ENCODE peak calls at places on chromosomes 7 and 10, in seven cellular contexts. N, O, D, K, T, B and L are unnamed samples.

GRCh38 chr10:79490400-79491081 is 21.8 kb upstream of the EIF5AL1 start:
- DNase-seq in B (no peak), K (no peak), O (peak), N (peak), T (peak), D (peak), L (no peak)

GRCh38 chr7:18515067-18515466 is 19.5 kb downstream of the HDAC9 start:
- DNase-seq in D (peak), K (no peak), T (no peak), O (no peak), N (no peak), B (no peak), L (no peak)

GRCh38 chr10:21744223-21744622 is 210.2 kb downstream of the MLLT10 start:
- DNase-seq in K (no peak), O (no peak), N (no peak), T (no peak), D (no peak), B (no peak), L (no peak)

GRCh38 chr10:51168086-51168815 is 94.0 kb downstream of the PRKG1 start:
- DNase-seq in T (no peak), K (no peak), O (no peak), D (no peak), B (no peak), N (no peak), L (no peak)

GRCh38 chr10:129506101-129506797 is 39.2 kb downstream of the MGMT start:
- DNase-seq in N (no peak), D (no peak), T (no peak), B (peak), K (no peak), O (no peak), L (no peak)

GRCh38 chr10:21421016-21421415 is 104.5 kb downstream of the SKIDA1 start:
- DNase-seq in K (no peak), B (no peak), D (no peak), O (no peak), N (no peak), T (no peak), L (no peak)

GRCh38 chr7:22551768-22552513 is 52.0 kb upstream of the STEAP1B start:
- DNase-seq in B (no peak), K (no peak), T (no peak), N (no peak), O (no peak), D (no peak), L (peak)

GRCh38 chr7:151249034-151249731 is 689 bp upstream of the SMARCD3 start:
- DNase-seq in D (peak), K (peak), O (no peak), T (peak), B (peak), N (no peak), L (no peak)

GRCh38 chr7:132065973-132066611 is 509.7 kb upstream of the PODXL start:
- DNase-seq in O (no peak), T (no peak), B (no peak), N (no peak), D (no peak), K (no peak), L (no peak)

GRCh38 chr7:130298079-130298478 is 5.1 kb downstream of the CPA4 start:
- DNase-seq in N (no peak), K (no peak), D (no peak), O (no peak), T (no peak), B (no peak), L (no peak)

GRCh38 chr10:99276848-99277486 is 41.3 kb upstream of the HPSE2 start:
- DNase-seq in K (peak), B (peak), D (peak), N (no peak), O (peak), T (peak), L (no peak)
- H2AK5ac ChIP-seq in K (no peak), B (no peak), D (no peak), N (no peak), O (no peak), T (no peak), L (no peak)

GRCh38 chr10:116671274-116671926 is 50.6 kb downstream of the PNLIPRP2 start:
- DNase-seq in D (peak), T (no peak), K (no peak), O (no peak), N (no peak), B (peak), L (no peak)

GRCh38 chr10:116669080-116669479 is 48.3 kb downstream of the PNLIPRP2 start:
- DNase-seq in O (no peak), T (no peak), N (peak), D (peak), K (no peak), B (no peak), L (peak)

GRCh38 chr10:116670706-116671105 is 50.0 kb downstream of the PNLIPRP2 start:
- DNase-seq in D (no peak), K (no peak), N (no peak), T (no peak), O (no peak), B (no peak), L (no peak)

GRCh38 chr10:116668446-116668845 is 47.7 kb downstream of the PNLIPRP2 start:
- DNase-seq in B (no peak), D (no peak), N (no peak), O (no peak), K (no peak), T (no peak), L (no peak)

GRCh38 chr10:116669832-116670644 is 49.3 kb downstream of the PNLIPRP2 start:
- DNase-seq in B (no peak), T (no peak), O (peak), N (peak), K (no peak), D (no peak), L (peak)
- H2AK5ac ChIP-seq in B (no peak), T (no peak), O (no peak), N (no peak), K (no peak), D (no peak), L (no peak)

GRCh38 chr10:60649485-60650271 is 128.6 kb upstream of the CDK1 start:
- DNase-seq in N (no peak), K (no peak), T (no peak), B (peak), D (no peak), O (peak), L (no peak)

GRCh38 chr10:60660625-60661024 is 117.7 kb upstream of the CDK1 start:
- DNase-seq in T (no peak), B (no peak), O (no peak), D (no peak), K (no peak), N (no peak), L (no peak)

GRCh38 chr10:60652628-60653027 is 125.7 kb upstream of the CDK1 start:
- DNase-seq in T (no peak), O (no peak), B (no peak), N (no peak), D (no peak), K (no peak), L (no peak)

GRCh38 chr10:60650272-60650800 is 127.9 kb upstream of the CDK1 start:
- DNase-seq in T (no peak), D (no peak), O (no peak), N (no peak), K (no peak), B (no peak), L (no peak)

GRCh38 chr10:60654813-60655464 is 123.3 kb upstream of the CDK1 start:
- DNase-seq in T (peak), B (peak), O (no peak), N (no peak), D (peak), K (no peak), L (no peak)
- H2AK5ac ChIP-seq in T (no peak), B (no peak), O (no peak), N (no peak), D (no peak), K (no peak), L (no peak)

GRCh38 chr10:74925716-74926115 is 99.3 kb downstream of the KAT6B start:
- DNase-seq in T (no peak), K (no peak), D (no peak), B (no peak), O (no peak), N (no peak), L (no peak)
- H2AK5ac ChIP-seq in T (no peak), K (no peak), D (peak), B (no peak), O (no peak), N (no peak), L (no peak)

GRCh38 chr10:43879742-43880141 is 231.1 kb upstream of the ZNF32 start:
- DNase-seq in D (no peak), K (no peak), N (no peak), O (no peak), T (no peak), B (no peak), L (no peak)
- H2AK5ac ChIP-seq in D (peak), K (no peak), N (no peak), O (no peak), T (no peak), B (no peak), L (no peak)

DNA sequence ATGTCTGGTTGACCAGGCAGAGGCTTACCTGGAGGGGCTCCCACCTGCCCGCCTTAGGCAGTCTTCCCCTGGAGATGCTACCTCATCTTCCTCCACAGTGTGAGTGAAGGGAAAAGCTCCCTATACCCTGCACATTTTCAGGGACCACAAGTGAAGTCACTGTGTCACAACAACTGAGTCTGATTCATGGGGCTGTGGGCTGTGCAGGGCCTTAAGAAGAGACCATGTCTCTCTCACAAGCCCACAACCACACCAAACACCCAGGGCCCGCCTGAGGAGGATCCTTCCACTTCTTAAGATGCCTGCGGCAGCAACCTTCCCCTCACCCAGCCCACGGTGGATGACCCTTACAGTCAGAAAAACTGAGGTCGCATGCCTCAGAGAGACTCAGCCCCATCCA is 118.3 kb downstream of the KMT2E start:
- DNase-seq in O (no peak), B (no peak), N (no peak), D (no peak), K (no peak), T (no peak), L (no peak)
- H2AK5ac ChIP-seq in O (no peak), B (no peak), N (no peak), D (no peak), K (no peak), T (no peak), L (no peak)

GRCh38 chr7:120858299-120858636 is 324 bp upstream of the TSPAN12 start:
- DNase-seq in K (no peak), O (no peak), B (no peak), D (no peak), N (no peak), T (no peak), L (no peak)

GRCh38 chr7:120857558-120858298 is at the start of gene TSPAN12:
- DNase-seq in B (peak), O (peak), N (peak), T (peak), K (peak), D (peak), L (no peak)

GRCh38 chr7:120856198-120856597 is 1.7 kb downstream of the TSPAN12 start:
- DNase-seq in N (no peak), O (peak), K (no peak), T (no peak), B (no peak), D (no peak), L (no peak)

GRCh38 chr7:120860151-120860550 is 2.2 kb upstream of the TSPAN12 start:
- DNase-seq in K (no peak), B (no peak), D (no peak), O (no peak), N (no peak), T (no peak), L (no peak)

GRCh38 chr7:120856621-120857352 is 1.2 kb downstream of the TSPAN12 start:
- DNase-seq in T (peak), K (peak), O (peak), D (peak), B (peak), N (peak), L (peak)
- H2AK5ac ChIP-seq in T (no peak), K (no peak), O (no peak), D (no peak), B (no peak), N (no peak), L (no peak)

DNA sequence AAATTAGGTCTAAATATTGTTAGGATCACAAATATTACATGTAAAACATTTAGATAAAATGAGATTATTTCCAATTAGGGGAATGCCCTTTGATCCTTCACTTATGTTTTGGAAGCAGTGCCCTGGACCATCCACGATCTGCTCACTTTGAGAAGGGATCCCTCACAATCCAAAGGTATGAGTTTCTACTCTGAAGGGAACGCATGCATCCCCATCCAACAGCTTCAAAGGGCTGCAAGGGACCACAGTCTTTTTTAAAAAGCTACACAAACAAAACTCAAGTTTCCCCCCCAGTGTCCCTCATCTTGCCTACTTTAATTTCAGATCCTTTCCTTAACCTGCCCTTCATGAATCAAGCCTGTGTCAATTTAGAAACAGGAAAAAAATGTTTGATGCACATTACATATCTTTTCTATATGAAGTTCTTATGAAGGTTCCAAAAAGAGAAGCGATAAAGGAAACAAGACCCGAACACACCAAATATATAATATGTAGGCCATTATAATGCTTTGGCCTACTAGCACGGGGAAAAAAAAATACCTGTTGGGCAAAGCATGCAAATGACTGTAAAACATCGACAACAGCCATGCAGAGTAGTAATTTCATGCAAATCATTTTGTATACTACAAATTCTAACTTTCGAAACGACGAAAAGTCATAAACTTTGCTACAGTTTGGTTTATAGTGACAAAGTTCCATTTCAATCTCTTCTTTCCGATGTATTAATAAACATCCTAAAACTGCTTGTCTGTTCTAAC is 2.0 kb downstream of the EIF3A start:
- DNase-seq in T (no peak), O (no peak), B (no peak), D (no peak), K (no peak), N (no peak), L (no peak)
- H2AK5ac ChIP-seq in T (no peak), O (no peak), B (no peak), D (no peak), K (no peak), N (no peak), L (no peak)

GRCh38 chr7:142457146-142457703 is 199.4 kb upstream of the PRSS58 start:
- DNase-seq in B (peak), N (no peak), T (no peak), D (no peak), O (no peak), K (no peak), L (no peak)

GRCh38 chr7:142460402-142461117 is 202.7 kb upstream of the PRSS58 start:
- DNase-seq in B (no peak), K (no peak), O (no peak), T (no peak), N (no peak), D (peak), L (no peak)

GRCh38 chr7:142463401-142463850 is 205.6 kb upstream of the PRSS58 start:
- DNase-seq in N (no peak), O (no peak), D (no peak), K (no peak), T (no peak), B (no peak), L (no peak)

GRCh38 chr7:142461437-142461836 is 203.6 kb upstream of the PRSS58 start:
- DNase-seq in O (no peak), B (peak), N (no peak), K (no peak), T (peak), D (peak), L (no peak)

DNA sequence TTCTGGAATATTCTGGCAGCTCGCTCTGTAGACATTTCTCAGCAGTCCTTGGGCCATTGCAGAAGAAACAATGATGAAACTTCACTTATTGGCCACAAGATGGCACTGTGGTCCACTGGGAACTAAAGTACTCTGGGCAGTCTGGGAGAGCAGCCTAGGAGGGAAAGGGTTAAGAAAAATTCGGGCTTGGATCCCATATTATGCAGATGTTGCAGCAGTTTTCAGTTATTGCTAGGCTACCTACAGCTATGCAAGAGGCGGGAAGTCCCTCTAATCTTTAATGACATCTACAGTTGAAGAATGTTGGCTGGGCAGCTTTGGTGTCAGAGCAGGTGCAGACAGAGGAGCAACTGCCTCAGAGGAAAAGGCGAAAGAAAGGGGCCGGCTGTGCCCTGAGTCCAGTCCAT is 201.7 kb upstream of the PRSS58 start:
- DNase-seq in K (peak), N (peak), T (peak), D (peak), O (peak), B (peak), L (no peak)
- H2AK5ac ChIP-seq in K (no peak), N (no peak), T (no peak), D (peak), O (no peak), B (no peak), L (no peak)

GRCh38 chr10:123687758-123688157 is 21.6 kb downstream of the GPR26 start:
- DNase-seq in B (peak), D (no peak), O (peak), K (no peak), N (peak), T (no peak), L (no peak)
- H2AK5ac ChIP-seq in B (no peak), D (no peak), O (no peak), K (no peak), N (no peak), T (no peak), L (no peak)